ENCODE peak calls at places on chromosomes 6 and 20, in seven cellular contexts. One of them, this sample, is unnamed.

GRCh38 chr20:5719861-5720401 is 30.3 kb upstream of the SHLD1 start:
- DNase-seq in renal cortical epithelial cell: no peak
- DNase-seq in activated CD8-positive, alpha-beta memory T cell treated with anti-CD3 and anti-CD28 coated beads for 1 hour: no peak
- DNase-seq in GM23248: peak; percentile 49
- DNase-seq in astrocyte: peak; percentile 30
- DNase-seq in effector CD4-positive, alpha-beta T cell: no peak
- DNase-seq in ELR: peak; percentile 68
- DNase-seq in this sample: peak; percentile 76

GRCh38 chr20:47360489-47361267 is 4.2 kb upstream of the ZMYND8 start:
- DNase-seq in renal cortical epithelial cell: peak; percentile 93
- DNase-seq in activated CD8-positive, alpha-beta memory T cell treated with anti-CD3 and anti-CD28 coated beads for 1 hour: no peak
- DNase-seq in GM23248: peak; percentile 80
- DNase-seq in astrocyte: peak; percentile 97
- DNase-seq in effector CD4-positive, alpha-beta T cell: no peak
- DNase-seq in ELR: peak; percentile 85
- DNase-seq in this sample: peak; percentile 99

GRCh38 chr6:16800942-16801341 is 39.7 kb upstream of the ATXN1 start:
- DNase-seq in renal cortical epithelial cell: no peak
- DNase-seq in activated CD8-positive, alpha-beta memory T cell treated with anti-CD3 and anti-CD28 coated beads for 1 hour: no peak
- DNase-seq in GM23248: peak; percentile 74
- DNase-seq in astrocyte: peak; percentile 54
- DNase-seq in effector CD4-positive, alpha-beta T cell: no peak
- DNase-seq in ELR: peak; percentile 31
- DNase-seq in this sample: peak; percentile 62

GRCh38 chr20:17634666-17635319 is 47.2 kb downstream of the RRBP1 start:
- DNase-seq in renal cortical epithelial cell: no peak
- DNase-seq in activated CD8-positive, alpha-beta memory T cell treated with anti-CD3 and anti-CD28 coated beads for 1 hour: no peak
- DNase-seq in GM23248: no peak
- DNase-seq in astrocyte: no peak
- DNase-seq in effector CD4-positive, alpha-beta T cell: no peak
- DNase-seq in ELR: no peak
- DNase-seq in this sample: no peak

GRCh38 chr6:90547079-90547478 is 39.8 kb downstream of the MAP3K7 start:
- DNase-seq in renal cortical epithelial cell: no peak
- DNase-seq in activated CD8-positive, alpha-beta memory T cell treated with anti-CD3 and anti-CD28 coated beads for 1 hour: no peak
- DNase-seq in GM23248: no peak
- DNase-seq in astrocyte: no peak
- DNase-seq in effector CD4-positive, alpha-beta T cell: no peak
- DNase-seq in ELR: no peak
- DNase-seq in this sample: no peak

GRCh38 chr6:11732036-11732545 is 46.5 kb downstream of the ADTRP start:
- DNase-seq in renal cortical epithelial cell: no peak
- DNase-seq in activated CD8-positive, alpha-beta memory T cell treated with anti-CD3 and anti-CD28 coated beads for 1 hour: no peak
- DNase-seq in GM23248: peak; percentile 98
- DNase-seq in astrocyte: no peak
- DNase-seq in effector CD4-positive, alpha-beta T cell: no peak
- DNase-seq in ELR: no peak
- DNase-seq in this sample: peak; percentile 74

GRCh38 chr6:2209226-2209809 is 36.1 kb downstream of the GMDS start:
- DNase-seq in renal cortical epithelial cell: peak; percentile 67
- DNase-seq in activated CD8-positive, alpha-beta memory T cell treated with anti-CD3 and anti-CD28 coated beads for 1 hour: no peak
- DNase-seq in GM23248: peak; percentile 41
- DNase-seq in astrocyte: no peak
- DNase-seq in effector CD4-positive, alpha-beta T cell: no peak
- DNase-seq in ELR: peak; percentile 55
- DNase-seq in this sample: peak; percentile 57

GRCh38 chr6:146990821-146991798 is 213.1 kb upstream of the STXBP5 start:
- DNase-seq in renal cortical epithelial cell: peak; percentile 33
- DNase-seq in activated CD8-positive, alpha-beta memory T cell treated with anti-CD3 and anti-CD28 coated beads for 1 hour: no peak
- DNase-seq in GM23248: peak; percentile 64
- DNase-seq in astrocyte: peak; percentile 75
- DNase-seq in effector CD4-positive, alpha-beta T cell: no peak
- DNase-seq in ELR: peak; percentile 73
- DNase-seq in this sample: peak; percentile 86

GRCh38 chr6:35724059-35724458 is 12.8 kb upstream of the ARMC12 start:
- DNase-seq in renal cortical epithelial cell: no peak
- DNase-seq in activated CD8-positive, alpha-beta memory T cell treated with anti-CD3 and anti-CD28 coated beads for 1 hour: no peak
- DNase-seq in GM23248: no peak
- DNase-seq in astrocyte: no peak
- DNase-seq in effector CD4-positive, alpha-beta T cell: no peak
- DNase-seq in ELR: no peak
- DNase-seq in this sample: no peak

GRCh38 chr6:76697585-76697984 is 625.1 kb upstream of the IMPG1 start:
- DNase-seq in renal cortical epithelial cell: peak; percentile 10
- DNase-seq in activated CD8-positive, alpha-beta memory T cell treated with anti-CD3 and anti-CD28 coated beads for 1 hour: no peak
- DNase-seq in GM23248: peak; percentile 22
- DNase-seq in astrocyte: no peak
- DNase-seq in effector CD4-positive, alpha-beta T cell: no peak
- DNase-seq in ELR: peak; percentile 64
- DNase-seq in this sample: no peak

GRCh38 chr6:36752187-36752885 is 54.7 kb downstream of the RAB44 start:
- DNase-seq in renal cortical epithelial cell: no peak
- DNase-seq in activated CD8-positive, alpha-beta memory T cell treated with anti-CD3 and anti-CD28 coated beads for 1 hour: no peak
- DNase-seq in GM23248: no peak
- DNase-seq in astrocyte: no peak
- DNase-seq in effector CD4-positive, alpha-beta T cell: no peak
- DNase-seq in ELR: peak; percentile 52
- DNase-seq in this sample: peak; percentile 56

GRCh38 chr6:169865346-169866139 is 114.1 kb downstream of the ERMARD start:
- DNase-seq in renal cortical epithelial cell: no peak
- DNase-seq in activated CD8-positive, alpha-beta memory T cell treated with anti-CD3 and anti-CD28 coated beads for 1 hour: no peak
- DNase-seq in GM23248: no peak
- DNase-seq in astrocyte: no peak
- DNase-seq in effector CD4-positive, alpha-beta T cell: no peak
- DNase-seq in ELR: no peak
- DNase-seq in this sample: no peak